ENCODE peak calls at places on chromosomes 3 and 15, in five cellular contexts. Q is A549, I is spleen, H is right lobe of liver, C is Peyer's patch. F is an unnamed sample.

GRCh38 chr3:14548321-14548729 is 8.2 kb upstream of the GRIP2 start:
- DNase-seq in C (peak; percentile 77), I (peak; percentile 79), H (peak; percentile 42), Q (peak; percentile 76), F (peak; percentile 32)

GRCh38 chr3:172516318-172517214 is 6.7 kb downstream of the TNFSF10 start:
- DNase-seq in Q (no peak), C (peak; percentile 79), H (peak; percentile 60), I (no peak), F (no peak)

GRCh38 chr3:44439499-44440295 is 37.8 kb downstream of the ZNF445 start:
- DNase-seq in Q (no peak), H (peak; percentile 74), C (peak; percentile 88), I (peak; percentile 89), F (no peak)

GRCh38 chr3:132134611-132135010 is 99.8 kb upstream of the CPNE4 start:
- DNase-seq in I (no peak), Q (no peak), H (no peak), C (no peak), F (peak; percentile 52)

GRCh38 chr3:58306662-58307286 is 454 bp downstream of the HTD2 start:
- DNase-seq in I (peak; percentile 85), Q (peak; percentile 49), H (peak; percentile 51), C (peak; percentile 55), F (no peak)

GRCh38 chr3:168939651-168940238 is 723.8 kb downstream of the MECOM start:
- DNase-seq in Q (no peak), I (no peak), C (no peak), H (no peak), F (no peak)

GRCh38 chr3:120094776-120095225 is 554 bp upstream of the GSK3B start:
- DNase-seq in I (peak; percentile 100), H (peak; percentile 98), C (peak; percentile 100), Q (peak; percentile 98), F (peak; percentile 100)

GRCh38 chr3:108159865-108160264 is 62.4 kb downstream of the IFT57 start:
- DNase-seq in Q (no peak), C (no peak), H (no peak), I (no peak), F (peak; percentile 40)

GRCh38 chr15:63094495-63094931 is 27.1 kb upstream of the LACTB start:
- DNase-seq in H (no peak), I (no peak), C (no peak), Q (no peak), F (no peak)

GRCh38 chr15:75928680-75929608 is 25.3 kb downstream of the FBXO22 start:
- DNase-seq in C (no peak), H (no peak), I (no peak), Q (peak; percentile 38), F (no peak)

GRCh38 chr3:10505050-10505790 is at the start of gene ATP2B2:
- DNase-seq in C (no peak), I (no peak), Q (peak; percentile 22), H (no peak), F (no peak)

GRCh38 chr15:77476999-77477398 is 56.3 kb downstream of the HMG20A start:
- DNase-seq in Q (no peak), C (no peak), H (no peak), I (no peak), F (no peak)

GRCh38 chr15:24039683-24040082 is 352.6 kb upstream of the NDN start:
- DNase-seq in H (no peak), Q (no peak), C (no peak), I (no peak), F (no peak)

GRCh38 chr3:104564045-104564643 is 802.6 kb upstream of the ALCAM start:
- DNase-seq in I (no peak), Q (peak; percentile 2), H (no peak), C (peak; percentile 74), F (peak; percentile 26)

GRCh38 chr15:59501531-59502113 is 63.6 kb downstream of the FAM81A start:
- DNase-seq in C (peak; percentile 76), H (peak; percentile 39), I (no peak), Q (peak; percentile 90), F (peak; percentile 48)

GRCh38 chr3:161156936-161157335 is 51.8 kb upstream of the B3GALNT1 start:
- DNase-seq in I (no peak), Q (no peak), H (no peak), C (no peak), F (no peak)

GRCh38 chr3:195823998-195824397 is 12.3 kb upstream of the MUC4 start:
- DNase-seq in H (peak; percentile 54), Q (no peak), I (no peak), C (no peak), F (no peak)

GRCh38 chr3:160027541-160028195 is 39.0 kb downstream of the IL12A start:
- DNase-seq in Q (no peak), H (no peak), I (no peak), C (no peak), F (peak; percentile 33)

GRCh38 chr15:90413411-90414379 is 25.7 kb downstream of the IQGAP1 start:
- DNase-seq in Q (no peak), I (no peak), C (no peak), H (no peak), F (no peak)

GRCh38 chr3:182959474-182960350 is 20.6 kb downstream of the DCUN1D1 start:
- DNase-seq in I (no peak), H (no peak), C (no peak), Q (no peak), F (no peak)

GRCh38 chr3:17183951-17184550 is 299.3 kb downstream of the PLCL2 start:
- DNase-seq in I (no peak), Q (peak; percentile 11), H (no peak), C (no peak), F (no peak)

GRCh38 chr3:138396752-138397410 is 37.5 kb upstream of the ESYT3 start:
- DNase-seq in Q (no peak), I (no peak), H (no peak), C (no peak), F (no peak)

GRCh38 chr3:7504886-7505775 is 644.2 kb downstream of the GRM7 start:
- DNase-seq in Q (peak; percentile 22), H (no peak), C (no peak), I (no peak), F (no peak)

GRCh38 chr3:20700702-20701101 is 514.7 kb upstream of the SGO1 start:
- DNase-seq in C (no peak), I (no peak), Q (no peak), H (no peak), F (no peak)

GRCh38 chr3:46539443-46540005 is 26.6 kb downstream of the LRRC2 start:
- DNase-seq in I (no peak), H (no peak), C (no peak), Q (no peak), F (no peak)

GRCh38 chr15:36161781-36162212 is 417.6 kb upstream of the CDIN1 start:
- DNase-seq in I (no peak), H (no peak), C (no peak), Q (no peak), F (peak; percentile 53)

GRCh38 chr3:194756460-194757355 is 71.0 kb downstream of the FAM43A start:
- DNase-seq in H (no peak), Q (no peak), C (no peak), I (no peak), F (no peak)

GRCh38 chr15:32036972-32037371 is 6.7 kb downstream of the CHRNA7 start:
- DNase-seq in I (no peak), H (no peak), Q (no peak), C (no peak), F (no peak)

DNA sequence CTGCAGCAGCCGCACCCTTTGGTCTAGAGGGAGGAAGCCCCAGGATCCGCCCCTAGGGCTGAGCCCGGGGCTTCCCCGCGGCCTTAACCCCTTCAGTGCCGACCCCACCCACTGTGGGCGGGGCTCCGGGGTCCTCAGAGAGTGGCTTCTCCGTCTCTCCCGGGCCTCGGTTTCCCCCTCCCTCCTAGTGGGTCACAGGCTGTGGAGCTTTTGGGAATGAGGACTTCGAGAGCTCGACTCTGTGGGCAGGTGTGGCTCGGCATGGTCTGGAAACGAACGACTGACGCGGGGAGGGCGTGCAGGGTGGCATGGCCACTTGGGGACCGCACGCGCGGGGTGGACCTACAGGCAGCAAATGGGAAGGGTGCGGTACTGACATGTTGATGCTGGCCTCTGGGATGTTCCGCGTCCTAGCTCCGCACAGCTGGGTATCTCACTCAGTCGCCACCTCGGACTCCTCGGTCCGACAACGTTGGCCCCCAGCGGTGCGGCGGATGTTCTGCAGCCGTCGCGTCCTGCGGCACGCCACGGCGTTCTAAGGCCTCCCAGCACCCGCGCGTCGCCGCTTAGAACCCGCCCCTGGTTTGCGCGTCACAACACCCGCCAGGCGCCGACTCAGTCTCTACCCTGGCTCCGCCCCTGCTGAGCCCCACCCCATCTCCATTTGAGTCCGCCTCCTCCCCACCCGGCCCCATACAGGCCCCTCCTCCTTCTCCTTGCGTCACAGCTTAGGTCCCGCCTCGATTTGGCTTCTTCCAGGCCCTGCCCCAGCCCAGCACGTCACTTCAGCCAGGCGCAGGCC is at the start of the genes HYAL3 and NAA80:
- DNase-seq in C (peak; percentile 100), I (peak; percentile 100), H (peak; percentile 100), Q (peak; percentile 80), F (peak; percentile 98)
- TF ChIP-seq CTCF in C (peak; percentile 38), I (peak; percentile 79), H (peak; percentile 37), Q (no peak), F (no peak)

GRCh38 chr3:61733866-61734265 is 172.5 kb downstream of the PTPRG start:
- DNase-seq in Q (no peak), I (no peak), C (no peak), H (no peak), F (no peak)
- H3K4me3 ChIP-seq in Q (no peak overlapping the region), I (no peak overlapping the region), C (no peak overlapping the region), H (no peak overlapping the region), F (no peak overlapping the region)

GRCh38 chr15:44125879-44126278 is 69.2 kb downstream of the FRMD5 start:
- DNase-seq in H (no peak), C (no peak), Q (no peak), I (no peak), F (no peak)

GRCh38 chr15:44129911-44130310 is 65.2 kb downstream of the FRMD5 start:
- DNase-seq in H (no peak), I (no peak), Q (no peak), C (no peak), F (no peak)

GRCh38 chr15:44132057-44132456 is 63.0 kb downstream of the FRMD5 start:
- DNase-seq in Q (no peak), I (no peak), C (no peak), H (no peak), F (no peak)

GRCh38 chr15:44128443-44128842 is 66.6 kb downstream of the FRMD5 start:
- DNase-seq in I (no peak), C (no peak), Q (no peak), H (no peak), F (no peak)

DNA sequence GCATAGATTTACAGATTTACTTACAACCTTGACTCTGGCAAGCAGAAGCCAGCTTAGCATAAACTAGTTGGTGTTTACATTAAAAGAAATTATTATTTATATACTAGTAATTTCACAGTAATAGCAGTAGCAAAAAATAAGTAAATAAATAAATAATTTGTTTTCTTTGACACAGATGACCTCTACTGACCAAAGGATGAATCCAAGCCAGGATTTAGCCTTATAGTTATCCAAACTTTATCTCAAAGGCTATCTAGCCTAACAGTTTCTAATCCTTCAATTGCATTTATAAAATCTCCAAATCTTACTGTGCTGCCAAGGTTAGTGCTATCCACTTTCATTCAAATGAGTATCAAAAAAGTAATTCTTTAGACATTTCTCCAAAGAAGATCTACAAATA is 64.3 kb downstream of the FRMD5 start:
- DNase-seq in I (no peak), Q (no peak), C (no peak), H (no peak), F (no peak)
- TF ChIP-seq CTCF in I (no peak), Q (peak; percentile 33), C (no peak), H (peak; percentile 24), F (no peak)

DNA sequence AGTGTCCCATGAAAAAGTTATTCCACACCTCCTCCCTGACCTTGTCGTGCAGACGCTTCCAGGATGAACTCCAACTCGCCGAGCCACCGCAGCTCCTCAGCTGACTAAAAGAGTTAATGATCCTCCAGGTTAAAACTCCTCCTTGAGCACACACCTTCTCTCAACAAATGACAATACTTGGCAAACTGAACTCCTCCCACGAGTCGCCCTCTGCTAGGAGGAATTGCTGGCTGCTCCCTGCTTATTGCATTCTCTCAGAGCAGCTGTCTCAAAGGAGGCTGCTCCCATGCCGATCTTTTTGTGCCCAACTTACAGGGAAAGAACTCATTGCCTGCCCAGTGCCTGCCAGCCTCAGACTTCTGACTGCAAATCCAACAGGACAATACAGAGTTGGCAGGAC is at the start of gene ATP13A4:
- DNase-seq in C (peak; percentile 70), H (no peak), I (no peak), Q (peak; percentile 1), F (no peak)
- H3K4me3 ChIP-seq in C (peak within 1 kb of the TSS; percentile 21), H (no peak within 1 kb of the TSS), I (no peak within 1 kb of the TSS), Q (no peak within 1 kb of the TSS), F (no peak within 1 kb of the TSS)

F was measured in HFF-Myc.